ENCODE peak calls at places on chromosomes 7 and 10, in five cellular contexts. D is NCI-H510A treated with DMSO at 0.1 percent for 48 hours, G is H7, E is spleen, N is SHP77. B is an unnamed sample.
A peak's percentile ranks its signal among the peaks of the same experiment; 100 is the strongest.

GRCh38 chr7:136741941-136742340 is 126.5 kb upstream of the CHRM2 start:
- DNase-seq in D (no peak), G (no peak), E (no peak), N (no peak), B (peak; percentile 3)

GRCh38 chr7:44162785-44163395 is 21.8 kb upstream of the MYL7 start:
- DNase-seq in D (no peak), G (no peak), E (no peak), N (no peak), B (no peak)

GRCh38 chr7:33903770-33904679 is 1.3 kb upstream of the BMPER start:
- DNase-seq in D (peak; percentile 63), G (peak; percentile 79), E (peak; percentile 71), N (peak; percentile 47), B (peak; percentile 41)

GRCh38 chr7:44650772-44651171 is 44.3 kb downstream of the OGDH start:
- DNase-seq in D (no peak), G (no peak), E (no peak), N (no peak), B (no peak)

GRCh38 chr10:8026349-8027259 is 27.9 kb upstream of the GATA3 start:
- DNase-seq in D (no peak), G (peak; percentile 32), E (no peak), N (no peak), B (no peak)

GRCh38 chr10:1425886-1426285 is 311.4 kb downstream of the ADARB2 start:
- DNase-seq in D (no peak), G (no peak), E (no peak), N (no peak), B (no peak)

GRCh38 chr10:116673866-116674265 is 53.1 kb downstream of the PNLIPRP2 start:
- DNase-seq in D (no peak), G (no peak), E (no peak), N (no peak), B (no peak)

GRCh38 chr7:30062587-30062986 is 34.4 kb downstream of the PLEKHA8 start:
- DNase-seq in D (peak; percentile 22), G (peak; percentile 22), E (no peak), N (peak; percentile 44), B (no peak)

GRCh38 chr7:20385121-20385520 is 54.4 kb downstream of the ITGB8 start:
- DNase-seq in D (no peak), G (no peak), E (no peak), N (no peak), B (no peak)

GRCh38 chr10:74418285-74418872 is 267.4 kb downstream of the ADK start:
- DNase-seq in D (peak; percentile 97), G (peak; percentile 4), E (no peak), N (peak; percentile 77), B (no peak)

GRCh38 chr7:82164813-82165212 is 278.8 kb downstream of the CACNA2D1 start:
- DNase-seq in D (no peak), G (no peak), E (no peak), N (peak; percentile 69), B (no peak)

GRCh38 chr10:24209946-24210491 is 1.1 kb downstream of the KIAA1217 start:
- DNase-seq in D (no peak), G (peak; percentile 38), E (no peak), N (no peak), B (peak; percentile 13)

GRCh38 chr7:121244120-121244865 is 84.5 kb upstream of the WNT16 start:
- DNase-seq in D (no peak), G (no peak), E (no peak), N (peak; percentile 49), B (no peak)

GRCh38 chr7:46450871-46451270 is 529.8 kb upstream of the IGFBP3 start:
- DNase-seq in D (no peak), G (no peak), E (no peak), N (no peak), B (no peak)

GRCh38 chr10:1627945-1628344 is 109.4 kb downstream of the ADARB2 start:
- DNase-seq in D (no peak), G (no peak), E (no peak), N (no peak), B (no peak)

GRCh38 chr10:70348228-70348850 is 34.1 kb downstream of the LRRC20 start:
- DNase-seq in D (no peak), G (peak; percentile 74), E (peak; percentile 38), N (no peak), B (no peak)

GRCh38 chr10:110209399-110209925 is 2.1 kb downstream of the MXI1 start:
- DNase-seq in D (peak; percentile 26), G (no peak), E (peak; percentile 86), N (peak; percentile 16), B (no peak)

GRCh38 chr10:19819419-19820033 is 3.3 kb downstream of the PLXDC2 start:
- DNase-seq in D (peak; percentile 48), G (peak; percentile 41), E (no peak), N (no peak), B (peak; percentile 2)

GRCh38 chr7:97771576-97771975 is 39.7 kb downstream of the TAC1 start:
- DNase-seq in D (no peak), G (no peak), E (no peak), N (no peak), B (no peak)

GRCh38 chr7:123148813-123149212 is 51.0 kb downstream of the SLC13A1 start:
- DNase-seq in D (no peak), G (no peak), E (no peak), N (no peak), B (no peak)

GRCh38 chr7:44533301-44534055 is 7.7 kb downstream of the NPC1L1 start:
- DNase-seq in D (peak; percentile 91), G (peak; percentile 39), E (no peak), N (peak; percentile 69), B (no peak)

GRCh38 chr10:3111626-3112220 is 44.4 kb downstream of the PFKP start:
- DNase-seq in D (no peak), G (no peak), E (no peak), N (no peak), B (no peak)

GRCh38 chr10:86535057-86535882 is 13.7 kb upstream of the WAPL start:
- DNase-seq in D (peak; percentile 37), G (peak; percentile 96), E (peak; percentile 90), N (no peak), B (no peak)

B was measured in T1000.